ENCODE peak calls at places on chromosomes 6 and 20, in four cellular contexts. O is GM12878, E is K562, A is HepG2. P is an unnamed sample.

GRCh38 chr6:9933674-9934073 is 481.2 kb downstream of the TFAP2A start:
- DNase-seq in E (no peak), O (no peak), A (no peak), P (no peak)

GRCh38 chr6:32369678-32370077 is 2.0 kb downstream of the TSBP1 start:
- DNase-seq in O (no peak), A (no peak), E (no peak), P (no peak)

GRCh38 chr6:152386131-152386530 is 251.0 kb downstream of the SYNE1 start:
- DNase-seq in O (no peak), E (no peak), A (no peak), P (no peak)

GRCh38 chr20:38195041-38195504 is 30.0 kb upstream of the TGM2 start:
- DNase-seq in O (no peak), A (no peak), E (no peak), P (no peak)

GRCh38 chr6:140203611-140204553 is 829.4 kb upstream of the CITED2 start:
- DNase-seq in E (no peak), A (no peak), O (no peak), P (no peak)

GRCh38 chr6:13703496-13703895 is 8.1 kb downstream of the RANBP9 start:
- DNase-seq in O (no peak), E (no peak), A (no peak), P (no peak)

GRCh38 chr6:80638222-80639055 is 532.0 kb downstream of the BCKDHB start:
- DNase-seq in E (no peak), O (peak; percentile 2), A (peak; percentile 11), P (peak; percentile 23)

GRCh38 chr6:136051140-136051775 is 198.9 kb downstream of the MTFR2 start:
- DNase-seq in A (no peak), E (no peak), O (no peak), P (no peak)

GRCh38 chr20:44014807-44015732 is 100.4 kb downstream of the TOX2 start:
- DNase-seq in O (no peak), E (peak; percentile 34), A (no peak), P (no peak)

GRCh38 chr20:46722450-46722849 is 13.0 kb downstream of the SLC2A10 start:
- DNase-seq in E (no peak), O (no peak), A (no peak), P (no peak)

GRCh38 chr6:39934060-39934757 is at the start of gene MOCS1:
- DNase-seq in E (peak; percentile 94), O (no peak), A (peak; percentile 70), P (peak; percentile 81)

GRCh38 chr20:29689411-29690225 is 1567.8 kb upstream of the DEFB115 start:
- DNase-seq in A (no peak), E (peak; percentile 76), O (no peak), P (no peak)

GRCh38 chr20:63831696-63832686 is 927 bp upstream of the ZBTB46 start:
- DNase-seq in A (peak; percentile 64), E (peak; percentile 78), O (no peak), P (no peak)

GRCh38 chr6:77466055-77467028 is 3.1 kb upstream of the HTR1B start:
- DNase-seq in A (peak; percentile 20), O (no peak), E (no peak), P (peak; percentile 21)

GRCh38 chr6:148885154-148885870 is 138.5 kb downstream of the UST start:
- DNase-seq in A (no peak), E (no peak), O (no peak), P (no peak)

GRCh38 chr6:34355889-34356288 is 36.6 kb downstream of the NUDT3 start:
- DNase-seq in A (no peak), E (no peak), O (no peak), P (no peak)

GRCh38 chr6:32931211-32931610 is 9.6 kb downstream of the HLA-DMB start:
- DNase-seq in O (no peak), E (no peak), A (no peak), P (no peak)

GRCh38 chr20:4053516-4053919 is 38.2 kb upstream of the RNF24 start:
- DNase-seq in A (no peak), O (no peak), E (no peak), P (no peak)

GRCh38 chr20:48618631-48619030 is 209.2 kb downstream of the PREX1 start:
- DNase-seq in E (no peak), O (no peak), A (no peak), P (no peak)

GRCh38 chr6:168223150-168223549 is 96.4 kb downstream of the DACT2 start:
- DNase-seq in A (no peak), E (no peak), O (no peak), P (no peak)

GRCh38 chr6:46201701-46202100 is 30.9 kb upstream of the ENPP5 start:
- DNase-seq in O (no peak), A (no peak), E (no peak), P (no peak)

GRCh38 chr6:10300071-10300470 is 114.8 kb downstream of the TFAP2A start:
- DNase-seq in A (no peak), O (no peak), E (no peak), P (no peak)

DNA sequence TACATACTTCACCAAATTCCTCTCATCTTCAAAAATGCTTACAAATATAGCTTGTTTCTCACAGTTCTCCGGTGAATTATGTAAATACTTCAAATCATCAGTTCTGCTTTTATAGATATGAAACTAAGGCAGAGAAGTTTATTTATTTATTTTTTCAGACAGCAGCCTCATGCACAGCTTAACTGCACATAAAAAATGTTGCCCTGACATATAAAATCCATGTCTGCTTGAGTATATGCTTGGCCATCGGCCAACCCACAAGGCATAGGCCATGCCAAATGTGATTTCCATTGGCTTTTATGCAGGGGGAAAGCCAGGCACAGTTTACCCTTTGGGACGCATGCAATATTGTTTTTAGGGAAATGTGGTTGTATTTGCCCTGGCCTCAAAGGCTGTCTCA is 57.3 kb upstream of the PHACTR2 start:
- DNase-seq in E (no peak), A (no peak), O (no peak), P (no peak)
- TF ChIP-seq TARDBP in E (no peak), A (no peak), O (no peak), P (no peak)

GRCh38 chr6:163443985-163444553 is 29.6 kb downstream of the QKI start:
- DNase-seq in A (peak; percentile 20), E (peak; percentile 45), O (no peak), P (peak; percentile 26)
- TF ChIP-seq TARDBP in A (no peak), E (no peak), O (no peak), P (no peak)

GRCh38 chr6:27809939-27810767 is 102.0 kb downstream of the OR2B2 start:
- DNase-seq in O (peak; percentile 98), E (peak; percentile 70), A (peak; percentile 98), P (peak; percentile 76)
- TF ChIP-seq TARDBP in O (peak; percentile 91), E (no peak), A (peak; percentile 93), P (no peak)

GRCh38 chr20:53575481-53576194 is 18.0 kb downstream of the ZNF217 start:
- DNase-seq in A (no peak), E (no peak), O (no peak), P (no peak)

GRCh38 chr20:53576195-53576580 is 17.5 kb downstream of the ZNF217 start:
- DNase-seq in A (no peak), E (no peak), O (no peak), P (no peak)

GRCh38 chr20:53574819-53575218 is 18.8 kb downstream of the ZNF217 start:
- DNase-seq in A (no peak), O (no peak), E (no peak), P (no peak)

GRCh38 chr20:53576586-53577318 is 16.9 kb downstream of the ZNF217 start:
- DNase-seq in A (no peak), E (no peak), O (no peak), P (no peak)

GRCh38 chr20:53574259-53574789 is 19.3 kb downstream of the ZNF217 start:
- DNase-seq in O (no peak), A (no peak), E (no peak), P (no peak)
- TF ChIP-seq TARDBP in O (no peak), A (no peak), E (no peak), P (no peak)

GRCh38 chr6:158313989-158314388 is 1.7 kb downstream of the TULP4 start:
- DNase-seq in A (no peak), E (no peak), O (no peak), P (no peak)

GRCh38 chr6:158312165-158312564 is at the start of gene TULP4:
- DNase-seq in A (no peak), O (no peak), E (no peak), P (no peak)

GRCh38 chr6:158311193-158311592 is 1.1 kb upstream of the TULP4 start:
- DNase-seq in O (no peak), E (no peak), A (no peak), P (no peak)

GRCh38 chr6:158314737-158315136 is 2.5 kb downstream of the TULP4 start:
- DNase-seq in E (no peak), A (no peak), O (no peak), P (no peak)

GRCh38 chr6:158312672-158313397 is 570 bp downstream of the TULP4 start:
- DNase-seq in A (no peak), E (no peak), O (no peak), P (no peak)
- TF ChIP-seq TARDBP in A (no peak), E (no peak), O (no peak), P (no peak)

GRCh38 chr6:154319231-154319858 is 37.3 kb downstream of the IPCEF1 start:
- DNase-seq in A (no peak), O (no peak), E (no peak), P (no peak)

GRCh38 chr6:154316131-154316530 is 40.5 kb downstream of the IPCEF1 start:
- DNase-seq in A (no peak), E (no peak), O (no peak), P (no peak)

GRCh38 chr6:154314084-154314483 is 42.5 kb downstream of the IPCEF1 start:
- DNase-seq in E (no peak), O (no peak), A (no peak), P (no peak)

DNA sequence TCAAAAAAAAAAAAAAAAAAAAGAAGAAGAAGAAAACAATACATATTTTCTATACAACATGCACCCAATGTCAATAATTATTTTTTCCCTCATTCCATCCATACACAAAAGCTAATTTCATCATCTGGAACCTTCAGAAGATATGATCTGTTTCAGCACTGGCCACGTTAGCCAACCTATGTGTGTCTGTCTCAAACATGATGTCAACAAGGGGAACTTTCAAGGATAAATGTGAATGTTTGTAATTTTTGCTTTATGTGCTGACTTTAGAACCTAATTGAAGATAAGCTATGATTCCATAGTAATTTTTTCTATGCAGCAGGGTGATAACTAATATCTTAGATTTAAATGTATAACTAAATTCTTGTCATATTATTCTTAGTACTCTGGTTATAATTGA is 37.9 kb downstream of the IPCEF1 start:
- DNase-seq in O (no peak), A (no peak), E (no peak), P (no peak)
- TF ChIP-seq TARDBP in O (no peak), A (no peak), E (no peak), P (no peak)

GRCh38 chr6:16332175-16332542 is 93.8 kb downstream of the GMPR start:
- DNase-seq in O (peak; percentile 78), E (peak; percentile 91), A (peak; percentile 78), P (peak; percentile 70)

GRCh38 chr6:16335176-16335575 is 96.8 kb downstream of the GMPR start:
- DNase-seq in A (no peak), E (no peak), O (no peak), P (no peak)

GRCh38 chr6:16331328-16332174 is 93.2 kb downstream of the GMPR start:
- DNase-seq in O (no peak), E (peak; percentile 86), A (peak; percentile 71), P (peak; percentile 78)

GRCh38 chr6:16334671-16335070 is 96.3 kb downstream of the GMPR start:
- DNase-seq in E (no peak), A (no peak), O (no peak), P (no peak)

GRCh38 chr6:16333580-16333979 is 95.2 kb downstream of the GMPR start:
- DNase-seq in E (no peak), A (no peak), O (no peak), P (no peak)
- TF ChIP-seq TARDBP in E (no peak), A (no peak), O (no peak), P (no peak)

GRCh38 chr6:24719125-24719931 is at the start of gene C6orf62:
- DNase-seq in E (peak; percentile 20), A (no peak), O (peak; percentile 20), P (peak; percentile 8)
- TF ChIP-seq TARDBP in E (no peak), A (no peak), O (no peak), P (no peak)